ENCODE peak calls at places on chromosomes 7 and 10, in five cellular contexts. D is H9; O is NCI-H1092; N is T-helper 2 cell treated with Interferon-gamma antibody and Interleukin-4, amounts not matched to agents 5 μg/mL and 100 μg/mL, for 36 hours; Z is NCI-H2029. U is an unnamed sample.

GRCh38 chr10:80871083-80871482 is 333.4 kb downstream of the SH2D4B start:
- DNase-seq in D (no peak), O (no peak), N (no peak), Z (no peak), U (no peak)

GRCh38 chr10:69179089-69179742 is 818 bp upstream of the SUPV3L1 start:
- DNase-seq in D (no peak), O (peak; percentile 13), N (peak; percentile 22), Z (peak; percentile 56), U (peak; percentile 12)

GRCh38 chr7:130276796-130277762 is 10.4 kb downstream of the CPA2 start:
- DNase-seq in D (no peak), O (no peak), N (peak; percentile 59), Z (no peak), U (no peak)

GRCh38 chr7:47444376-47445098 is 137.4 kb downstream of the TNS3 start:
- DNase-seq in D (no peak), O (no peak), N (no peak), Z (no peak), U (no peak)

GRCh38 chr10:115171392-115171960 is 78.3 kb downstream of the ATRNL1 start:
- DNase-seq in D (no peak), O (no peak), N (no peak), Z (no peak), U (no peak)

GRCh38 chr10:94546058-94546595 is 539 bp downstream of the HELLS start:
- DNase-seq in D (no peak), O (peak; percentile 3), N (no peak), Z (peak; percentile 4), U (peak; percentile 15)

GRCh38 chr10:22420787-22421517 is 75.7 kb downstream of the SPAG6 start:
- DNase-seq in D (no peak), O (no peak), N (no peak), Z (no peak), U (no peak)

GRCh38 chr10:19702215-19702614 is 114.0 kb upstream of the PLXDC2 start:
- DNase-seq in D (no peak), O (no peak), N (no peak), Z (no peak), U (no peak)

GRCh38 chr7:159113056-159113455 is 31.6 kb downstream of the VIPR2 start:
- DNase-seq in D (no peak), O (no peak), N (no peak), Z (no peak), U (no peak)

GRCh38 chr10:130207205-130207604 is 71.0 kb downstream of the GLRX3 start:
- DNase-seq in D (no peak), O (no peak), N (no peak), Z (no peak), U (no peak)

GRCh38 chr7:80313067-80313626 is 178.5 kb downstream of the GNAI1 start:
- DNase-seq in D (no peak), O (no peak), N (no peak), Z (no peak), U (no peak)

GRCh38 chr10:116721991-116722392 is 20.4 kb downstream of the HSPA12A start:
- DNase-seq in D (no peak), O (no peak), N (no peak), Z (no peak), U (no peak)

GRCh38 chr10:95337761-95338160 is 47.0 kb upstream of the PDLIM1 start:
- DNase-seq in D (no peak), O (no peak), N (no peak), Z (no peak), U (no peak)

GRCh38 chr7:79211724-79212123 is 241.7 kb downstream of the MAGI2 start:
- DNase-seq in D (no peak), O (no peak), N (no peak), Z (peak; percentile 48), U (no peak)

GRCh38 chr10:21962362-21962761 is 41.2 kb downstream of the DNAJC1 start:
- DNase-seq in D (no peak), O (no peak), N (no peak), Z (no peak), U (no peak)

GRCh38 chr10:116748041-116748440 is 5.7 kb upstream of the HSPA12A start:
- DNase-seq in D (no peak), O (no peak), N (no peak), Z (no peak), U (no peak)

GRCh38 chr7:20417260-20417659 is 86.6 kb downstream of the ITGB8 start:
- DNase-seq in D (no peak), O (no peak), N (no peak), Z (no peak), U (no peak)

U was measured in iPS-NIHi11.